ENCODE peak calls at places on chromosomes 11 and 22, in six cellular contexts. Y is thoracic aorta; S is hepatocyte; Z is CD8-positive, alpha-beta T cell; T is breast epithelium; P is left ventricle myocardium inferior. U is an unnamed sample.

GRCh38 chr22:45105281-45105700 is 58.4 kb upstream of the NUP50 start:
- DNase-seq in Z (no peak), P (no peak), Y (no peak), S (peak; percentile 65), T (no peak), U (peak; percentile 76)

GRCh38 chr22:49014227-49015201 is 813.2 kb downstream of the BRD1 start:
- DNase-seq in T (peak; percentile 39), S (no peak), Z (peak; percentile 32), P (no peak), Y (no peak), U (no peak)

GRCh38 chr22:45638834-45639746 is 32.5 kb upstream of the ATXN10 start:
- DNase-seq in S (peak; percentile 23), P (peak; percentile 45), Z (no peak), T (no peak), Y (no peak), U (no peak)

GRCh38 chr11:67031791-67032561 is 9.0 kb downstream of the SYT12 start:
- DNase-seq in P (no peak), S (no peak), T (no peak), Y (no peak), Z (no peak), U (no peak)

GRCh38 chr11:45021692-45022130 is 71.0 kb upstream of the TP53I11 start:
- DNase-seq in Z (peak; percentile 23), S (peak; percentile 52), T (peak; percentile 55), P (peak; percentile 84), Y (peak; percentile 23), U (no peak)

GRCh38 chr22:49203091-49203862 is 624.4 kb downstream of the BRD1 start:
- DNase-seq in S (no peak), P (no peak), Y (no peak), Z (peak; percentile 15), T (peak; percentile 41), U (peak; percentile 5)

GRCh38 chr22:19645391-19645790 is 68.9 kb upstream of the SEPTIN5 start:
- DNase-seq in T (no peak), Z (no peak), Y (no peak), S (no peak), P (no peak), U (no peak)

GRCh38 chr11:113874920-113875413 is 405 bp downstream of the USP28 start:
- DNase-seq in Y (no peak), P (no peak), S (no peak), Z (no peak), T (no peak), U (peak; percentile 40)

GRCh38 chr11:112355726-112356125 is 95.1 kb upstream of the PLET1 start:
- DNase-seq in T (no peak), P (no peak), Z (no peak), Y (no peak), S (peak; percentile 20), U (peak; percentile 56)

GRCh38 chr11:28834877-28835276 is 726.7 kb downstream of the METTL15 start:
- DNase-seq in Z (no peak), Y (no peak), P (no peak), S (no peak), T (no peak), U (no peak)

GRCh38 chr11:103700605-103701004 is 335.8 kb upstream of the DDI1 start:
- DNase-seq in Y (no peak), S (peak; percentile 7), Z (no peak), T (no peak), P (no peak), U (no peak)

GRCh38 chr11:28139848-28140415 is 31.7 kb downstream of the METTL15 start:
- DNase-seq in S (no peak), P (no peak), Z (no peak), Y (no peak), T (no peak), U (no peak)

GRCh38 chr11:117154468-117154867 is 10.4 kb downstream of the PAFAH1B2 start:
- DNase-seq in Y (no peak), Z (no peak), P (no peak), S (no peak), T (no peak), U (no peak)

GRCh38 chr22:38455063-38455529 is at the start of gene KCNJ4:
- DNase-seq in P (no peak), T (no peak), Y (no peak), Z (no peak), S (no peak), U (no peak)

GRCh38 chr11:69906453-69906907 is 87.3 kb upstream of the FGF3 start:
- DNase-seq in P (no peak), S (no peak), T (no peak), Y (no peak), Z (no peak), U (no peak)

GRCh38 chr22:37529652-37530345 is 10.6 kb upstream of the CARD10 start:
- DNase-seq in P (no peak), Y (no peak), S (no peak), Z (no peak), T (no peak), U (no peak)

GRCh38 chr11:2529636-2530035 is 84.8 kb downstream of the KCNQ1 start:
- DNase-seq in P (peak; percentile 12), T (no peak), Z (no peak), Y (no peak), S (no peak), U (no peak)

GRCh38 chr22:41481131-41481830 is 12.4 kb downstream of the ACO2 start:
- DNase-seq in Y (peak; percentile 25), S (no peak), Z (no peak), T (peak; percentile 58), P (peak; percentile 24), U (no peak)

GRCh38 chr11:2269601-2270321 is 627 bp downstream of the ASCL2 start:
- DNase-seq in T (peak; percentile 58), Z (peak; percentile 72), P (no peak), Y (no peak), S (peak; percentile 84), U (peak; percentile 85)

GRCh38 chr22:48647051-48647450 is 1180.6 kb downstream of the BRD1 start:
- DNase-seq in Z (no peak), T (no peak), P (no peak), S (no peak), Y (no peak), U (no peak)

GRCh38 chr22:32482708-32483107 is 8.1 kb downstream of the FBXO7 start:
- DNase-seq in P (no peak), S (no peak), Y (no peak), T (no peak), Z (no peak), U (no peak)

GRCh38 chr11:28009383-28009782 is 98.6 kb downstream of the KIF18A start:
- DNase-seq in T (no peak), Y (no peak), Z (no peak), S (no peak), P (no peak), U (no peak)

GRCh38 chr11:67272327-67273259 is 6.3 kb downstream of the GRK2 start:
- DNase-seq in S (no peak), Z (no peak), P (no peak), T (peak; percentile 46), Y (no peak), U (no peak)

GRCh38 chr11:7516488-7516887 is 2.7 kb downstream of the PPFIBP2 start:
- DNase-seq in Y (no peak), T (no peak), P (no peak), Z (no peak), S (no peak), U (no peak)

GRCh38 chr11:98601181-98601773 is 419.5 kb upstream of the CNTN5 start:
- DNase-seq in T (no peak), Z (no peak), S (no peak), P (no peak), Y (no peak), U (no peak)

GRCh38 chr22:43706151-43706550 is 106.0 kb downstream of the EFCAB6 start:
- DNase-seq in Y (no peak), Z (no peak), T (no peak), P (no peak), S (no peak), U (no peak)

GRCh38 chr22:35590634-35591295 is 26.4 kb downstream of the MB start:
- DNase-seq in Y (no peak), P (no peak), T (no peak), S (no peak), Z (no peak), U (no peak)

GRCh38 chr22:35587447-35587870 is 29.7 kb downstream of the MB start:
- DNase-seq in T (peak; percentile 91), Y (no peak), S (no peak), P (peak; percentile 91), Z (no peak), U (no peak)

GRCh38 chr22:35587896-35588295 is 29.2 kb downstream of the MB start:
- DNase-seq in S (no peak), Y (no peak), Z (no peak), T (no peak), P (no peak), U (no peak)

GRCh38 chr22:35589736-35590079 is 27.4 kb downstream of the MB start:
- DNase-seq in Y (no peak), Z (no peak), T (no peak), P (no peak), S (no peak), U (no peak)

GRCh38 chr22:35589071-35589735 is 27.9 kb downstream of the MB start:
- DNase-seq in T (no peak), Y (no peak), Z (no peak), P (no peak), S (peak; percentile 71), U (peak; percentile 89)
- TF ChIP-seq CTCF in T (no peak), Y (no peak), Z (no peak), P (no peak), S (no peak), U (no peak)

DNA sequence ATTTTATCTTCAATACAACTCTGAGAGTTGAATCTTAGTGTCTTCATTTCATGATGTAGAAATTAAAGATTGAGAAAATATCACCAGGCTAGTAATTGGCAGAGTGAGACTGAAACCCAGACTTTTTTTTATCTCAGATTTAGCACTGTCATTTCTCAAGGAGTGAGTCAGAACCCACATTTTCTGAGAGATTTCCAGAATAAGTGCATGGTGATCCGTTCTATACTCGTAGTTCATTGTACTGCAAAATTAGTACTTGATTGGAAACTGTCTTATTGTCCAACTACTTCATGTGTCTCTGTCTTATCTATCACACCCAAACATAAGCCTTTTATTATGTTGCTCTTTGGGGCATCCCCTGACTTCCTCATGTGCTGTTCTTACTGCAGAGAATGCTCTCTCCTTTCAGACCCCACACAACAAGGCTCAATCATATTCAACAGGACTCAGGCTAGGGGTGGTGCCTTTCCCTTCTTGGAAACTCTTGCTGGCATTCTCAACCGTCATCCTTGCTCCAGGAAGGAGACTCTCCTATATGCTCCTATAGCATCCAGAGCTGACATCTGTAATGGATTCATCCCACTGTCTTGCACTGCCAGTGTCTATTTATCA is 76.7 kb upstream of the BLID start:
- DNase-seq in P (no peak), T (no peak), S (no peak), Y (no peak), Z (no peak), U (no peak)
- H3K4me1 ChIP-seq in P (peaks cover 15% of the 10 kb centered on the region), T (no peaks in the 10 kb centered on the region), S (no peaks in the 10 kb centered on the region), Y (peaks cover 37% of the 10 kb centered on the region), Z (no peaks in the 10 kb centered on the region), U (no peaks in the 10 kb centered on the region)

DNA sequence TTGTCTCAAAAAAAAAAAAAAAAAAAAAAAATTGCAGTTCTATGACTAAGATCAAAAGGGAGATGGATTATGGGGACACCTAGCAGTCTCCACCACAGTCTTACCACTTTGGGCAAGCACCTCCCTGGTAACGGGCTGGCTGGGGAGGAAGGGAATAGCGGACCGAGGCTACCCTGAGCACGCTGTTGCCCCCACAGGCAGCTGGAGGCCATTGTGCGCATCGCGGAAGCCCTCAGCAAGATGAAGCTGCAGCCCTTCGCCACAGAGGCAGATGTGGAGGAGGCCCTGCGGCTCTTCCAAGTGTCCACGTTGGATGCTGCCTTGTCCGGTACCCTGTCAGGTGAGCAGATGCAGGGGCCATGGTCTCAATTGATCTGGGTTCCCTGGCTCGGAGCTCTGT is 21.2 kb downstream of the MCM5 start:
- DNase-seq in S (no peak), P (no peak), Z (no peak), T (no peak), Y (no peak), U (no peak)
- H3K36me3 ChIP-seq in S (no peaks in the 10 kb centered on the region), P (peaks cover 82% of the 10 kb centered on the region), Z (peaks cover 69% of the 10 kb centered on the region), T (peaks cover 20% of the 10 kb centered on the region), Y (peaks cover 22% of the 10 kb centered on the region), U (peaks cover 3% of the 10 kb centered on the region)

GRCh38 chr11:9663699-9664275 is at the start of gene SWAP70:
- DNase-seq in T (peak; percentile 91), P (peak; percentile 91), Z (peak; percentile 82), Y (peak; percentile 67), S (peak; percentile 93), U (peak; percentile 95)
- TF ChIP-seq CTCF in T (peak; percentile 74), P (peak; percentile 74), Z (no peak), Y (peak; percentile 74), S (peak; percentile 40), U (peak; percentile 61)

U was measured in Caco-2.